ENCODE peak calls at places on chromosomes 1 and 21, in eight cellular contexts. F is ovary, X is mucosa of descending colon, Y is cardiac fibroblast, J is lower leg skin, E is aorta, A is RWPE2, R is astrocyte of the spinal cord. O is an unnamed sample.

GRCh38 chr1:215793210-215793609 is 226.1 kb downstream of the KCTD3 start:
- DNase-seq in X (no peak), E (no peak), F (no peak), Y (peak), R (peak), J (no peak), A (no peak), O (no peak)

GRCh38 chr1:227916655-227917054 is 31.1 kb downstream of the WNT9A start:
- DNase-seq in E (no peak), A (no peak), F (no peak), Y (no peak), X (no peak), J (no peak), R (no peak), O (no peak)

GRCh38 chr1:51861669-51862068 is 16.9 kb downstream of the NRDC start:
- DNase-seq in J (no peak), E (no peak), A (no peak), F (no peak), X (no peak), R (peak), Y (peak), O (no peak)

GRCh38 chr1:113210248-113210647 is 137.2 kb downstream of the LRIG2 start:
- DNase-seq in E (no peak), R (no peak), A (no peak), Y (no peak), J (no peak), F (no peak), X (peak), O (no peak)

GRCh38 chr1:156146749-156147405 is 6.5 kb upstream of the SEMA4A start:
- DNase-seq in J (no peak), F (peak), X (peak), Y (no peak), R (no peak), A (no peak), E (peak), O (no peak)

GRCh38 chr21:45598666-45599065 is 44.9 kb upstream of the PCBP3 start:
- DNase-seq in R (no peak), A (peak), J (no peak), Y (no peak), E (peak), F (peak), X (no peak), O (no peak)

GRCh38 chr1:161180643-161181042 is 3.3 kb upstream of the B4GALT3 start:
- DNase-seq in F (no peak), R (no peak), Y (peak), E (no peak), J (no peak), X (no peak), A (no peak), O (no peak)

GRCh38 chr1:6205849-6206845 is at the start of gene RNF207:
- DNase-seq in X (peak), E (peak), R (peak), J (no peak), Y (peak), A (peak), F (peak), O (no peak)

GRCh38 chr1:30183006-30183405 is 540.4 kb downstream of the MATN1 start:
- DNase-seq in R (no peak), Y (no peak), E (no peak), X (no peak), F (no peak), J (no peak), A (no peak), O (no peak)

GRCh38 chr1:18404460-18404859 is 76.3 kb upstream of the KLHDC7A start:
- DNase-seq in X (no peak), J (peak), R (no peak), E (no peak), A (no peak), F (no peak), Y (no peak), O (no peak)

GRCh38 chr1:170200665-170201397 is 55.1 kb downstream of the NTMT2 start:
- DNase-seq in F (no peak), R (peak), X (no peak), E (no peak), A (no peak), J (peak), Y (peak), O (no peak)

GRCh38 chr1:145859491-145860159 is 744 bp upstream of the PIAS3 start:
- DNase-seq in Y (peak), A (peak), R (peak), F (peak), X (peak), E (peak), J (peak), O (peak)

GRCh38 chr1:93905734-93906133 is 3.5 kb downstream of the GCLM start:
- DNase-seq in F (no peak), Y (peak), X (no peak), R (no peak), A (no peak), J (no peak), E (no peak), O (no peak)

GRCh38 chr1:60483471-60483870 is 409.9 kb upstream of the C1orf87 start:
- DNase-seq in Y (no peak), R (no peak), E (no peak), X (no peak), J (no peak), F (no peak), A (no peak), O (no peak)

GRCh38 chr1:57269621-57270235 is 154.1 kb downstream of the DAB1 start:
- DNase-seq in F (no peak), X (no peak), R (no peak), J (no peak), A (no peak), Y (no peak), E (no peak), O (no peak)

GRCh38 chr1:59967141-59967697 is 40.6 kb upstream of the CYP2J2 start:
- DNase-seq in A (no peak), E (no peak), J (no peak), X (no peak), R (peak), F (no peak), Y (no peak), O (no peak)

GRCh38 chr1:220770245-220770913 is 16.3 kb upstream of the MTARC1 start:
- DNase-seq in Y (no peak), X (no peak), R (no peak), J (no peak), A (no peak), E (no peak), F (no peak), O (no peak)

GRCh38 chr21:38159355-38159754 is 97.4 kb upstream of the KCNJ15 start:
- DNase-seq in F (peak), R (peak), E (no peak), J (no peak), A (no peak), X (no peak), Y (peak), O (peak)

GRCh38 chr1:64393790-64394189 is 76.1 kb upstream of the CACHD1 start:
- DNase-seq in X (no peak), Y (no peak), E (no peak), J (no peak), F (no peak), A (no peak), R (no peak), O (no peak)

GRCh38 chr1:145885738-145886287 is at the start of gene ANKRD35:
- DNase-seq in R (peak), X (peak), A (peak), J (peak), E (peak), Y (peak), F (peak), O (peak)

GRCh38 chr1:185561629-185562028 is 172.6 kb upstream of the HMCN1 start:
- DNase-seq in R (peak), A (no peak), E (no peak), X (no peak), Y (no peak), F (no peak), J (no peak), O (no peak)

GRCh38 chr1:224579526-224579925 is 36.6 kb upstream of the CNIH3 start:
- DNase-seq in A (no peak), Y (peak), J (no peak), F (no peak), E (no peak), R (peak), X (no peak), O (no peak)

GRCh38 chr1:37471345-37472231 is 2.8 kb upstream of the ZC3H12A start:
- DNase-seq in E (peak), J (peak), Y (peak), X (peak), R (peak), A (peak), F (peak), O (no peak)

GRCh38 chr1:183879477-183879876 is 74.6 kb downstream of the RGL1 start:
- DNase-seq in R (no peak), F (no peak), Y (peak), X (no peak), J (no peak), A (no peak), E (no peak), O (no peak)

GRCh38 chr1:156337052-156337887 is 822 bp downstream of the CCT3 start:
- DNase-seq in A (no peak), R (no peak), E (no peak), F (no peak), X (no peak), J (no peak), Y (peak), O (no peak)

GRCh38 chr1:43885311-43885801 is 48.2 kb upstream of the ARTN start:
- DNase-seq in Y (no peak), J (no peak), R (no peak), A (peak), X (no peak), E (no peak), F (no peak), O (no peak)

DNA sequence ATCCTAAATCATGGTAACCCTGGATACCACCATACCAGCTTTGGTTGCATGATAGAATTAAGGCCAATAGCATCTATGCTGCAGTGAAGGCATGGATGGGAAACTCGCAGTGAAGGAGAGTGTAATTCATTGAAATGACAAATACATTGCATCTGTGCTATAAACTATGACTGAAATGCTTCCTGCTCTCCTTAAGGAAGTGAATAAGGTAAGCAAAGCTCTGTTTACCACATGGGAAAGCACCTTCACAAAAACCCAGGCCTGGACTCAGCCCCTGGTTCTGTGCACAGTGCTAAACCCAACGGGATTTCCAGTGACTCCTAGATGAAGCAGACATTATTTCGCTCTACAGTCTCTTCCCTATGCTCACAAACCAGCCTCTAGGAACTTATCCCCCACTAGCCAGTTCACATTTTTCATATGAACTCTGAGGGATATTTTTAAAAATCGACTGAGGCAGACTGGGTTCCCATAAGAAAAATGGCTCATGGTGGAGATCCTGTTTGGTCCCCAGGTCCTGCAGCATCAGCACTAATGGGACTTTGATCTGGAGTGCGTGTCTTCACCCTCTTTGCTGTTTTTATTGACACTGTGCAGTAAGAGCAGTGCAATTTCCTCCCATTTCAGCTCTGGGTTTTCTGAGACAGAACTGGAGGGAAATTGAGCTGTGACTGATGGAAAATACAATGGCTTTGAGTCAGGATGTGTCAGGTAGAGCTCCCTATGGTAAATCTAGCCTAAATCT is 362.7 kb downstream of the SIPA1L2 start:
- DNase-seq in E (no peak), X (no peak), A (no peak), J (no peak), R (no peak), Y (no peak), F (no peak), O (no peak)
- H3K4me3 ChIP-seq in E (no peak), X (no peak), A (no peak), J (no peak), R (no peak), Y (no peak), F (no peak), O (no peak)

GRCh38 chr1:202009326-202010031 is 908 bp upstream of the ELF3 start:
- DNase-seq in F (peak), Y (peak), A (no peak), X (peak), R (peak), E (no peak), J (no peak), O (peak)
- H3K4me3 ChIP-seq in F (no peak), Y (no peak), A (no peak), X (peak), R (no peak), E (no peak), J (no peak), O (no peak)

GRCh38 chr1:218496561-218496960 is 151.4 kb downstream of the TGFB2 start:
- DNase-seq in Y (peak), A (peak), X (no peak), E (no peak), J (no peak), R (peak), F (no peak), O (no peak)

GRCh38 chr1:218498061-218498938 is 153.2 kb downstream of the TGFB2 start:
- DNase-seq in F (no peak), Y (peak), A (no peak), E (no peak), X (no peak), J (no peak), R (peak), O (no peak)

GRCh38 chr1:218494449-218494852 is 149.3 kb downstream of the TGFB2 start:
- DNase-seq in E (no peak), Y (no peak), R (peak), J (no peak), X (no peak), F (no peak), A (no peak), O (no peak)

GRCh38 chr1:218494000-218494399 is 148.9 kb downstream of the TGFB2 start:
- DNase-seq in A (no peak), J (no peak), R (no peak), Y (no peak), X (no peak), E (no peak), F (no peak), O (no peak)

GRCh38 chr1:218495931-218496330 is 150.8 kb downstream of the TGFB2 start:
- DNase-seq in Y (no peak), R (no peak), A (no peak), F (no peak), E (no peak), J (no peak), X (no peak), O (no peak)
- H3K4me3 ChIP-seq in Y (no peak), R (no peak), A (no peak), F (no peak), E (no peak), J (no peak), X (no peak), O (no peak)

GRCh38 chr1:87348346-87349019 is 19.8 kb downstream of the LMO4 start:
- DNase-seq in A (no peak), Y (no peak), X (no peak), R (no peak), E (no peak), F (no peak), J (no peak), O (no peak)

GRCh38 chr1:87346130-87346804 is 17.6 kb downstream of the LMO4 start:
- DNase-seq in J (no peak), R (no peak), Y (no peak), F (no peak), A (no peak), E (no peak), X (no peak), O (no peak)

DNA sequence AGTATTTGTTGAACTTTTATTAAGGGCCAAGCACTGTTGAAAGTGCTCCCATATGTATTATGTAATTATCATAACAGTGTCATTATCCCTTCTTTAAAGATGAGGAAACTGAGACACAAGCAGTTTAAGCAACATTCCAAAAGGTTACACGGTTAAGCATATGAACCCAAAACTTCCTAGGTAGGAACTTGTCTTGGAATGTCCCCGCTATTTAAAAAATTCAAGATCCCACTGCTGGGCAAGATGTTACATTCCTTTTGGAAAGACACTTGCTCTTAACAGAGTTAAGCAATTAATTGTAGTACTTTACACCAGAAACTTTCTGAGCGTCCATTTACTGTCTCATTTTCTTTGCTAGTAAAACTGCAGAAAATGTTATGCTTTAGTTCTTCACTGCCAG is 15.6 kb downstream of the LMO4 start:
- DNase-seq in X (no peak), R (no peak), Y (no peak), A (no peak), J (no peak), E (no peak), F (no peak), O (no peak)
- H3K4me3 ChIP-seq in X (no peak), R (no peak), Y (no peak), A (no peak), J (no peak), E (no peak), F (no peak), O (no peak)

DNA sequence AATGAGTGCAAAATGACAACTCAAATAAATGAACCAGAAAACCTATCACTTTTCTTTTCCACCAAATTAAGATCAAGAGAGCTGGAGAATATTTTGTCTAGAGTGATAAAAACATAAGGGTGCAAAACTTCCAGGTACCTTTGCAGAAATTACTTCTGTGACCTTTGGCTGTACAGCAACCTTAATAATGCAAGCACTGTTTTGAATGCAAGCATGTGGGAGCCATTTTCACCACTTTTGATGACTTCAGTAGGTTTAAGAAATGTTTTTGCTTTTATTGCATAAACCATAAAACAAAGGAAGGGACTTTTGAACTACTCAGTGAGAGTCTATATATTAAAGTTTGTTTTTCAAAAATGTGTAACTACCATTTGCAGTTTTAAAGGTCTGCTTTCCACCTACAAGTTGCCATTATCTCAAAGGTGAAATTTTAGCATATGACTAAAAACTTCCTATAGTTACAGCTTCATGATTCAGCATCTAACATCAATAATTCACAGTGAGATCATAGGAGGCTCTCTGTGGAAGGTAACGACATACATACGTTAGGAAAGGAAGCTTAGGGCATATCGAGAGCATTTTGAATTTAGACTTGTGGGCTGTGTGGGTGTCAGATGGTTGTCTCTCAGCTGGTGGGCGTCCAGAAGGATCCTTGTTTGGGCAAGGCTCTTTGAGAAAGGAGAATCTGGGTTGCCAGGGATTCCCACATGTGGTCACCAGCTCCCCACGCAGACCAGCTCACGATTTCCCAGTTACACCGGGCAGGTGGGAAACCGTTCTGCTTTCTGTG is 1.1 kb upstream of the GADD45A start:
- DNase-seq in F (no peak), E (no peak), R (peak), J (no peak), A (no peak), Y (peak), X (no peak), O (no peak)
- H3K4me3 ChIP-seq in F (no peak), E (no peak), R (peak), J (no peak), A (peak), Y (peak), X (no peak), O (peak)

O was measured in DND-41.